ENCODE peak calls at places on chromosome 2, in four cellular contexts. C, Z, R and X are unnamed samples.

GRCh38 chr2:68767031-68767961 is 32.7 kb downstream of the ARHGAP25 start:
- DNase-seq in C (no peak), Z (no peak), R (no peak), X (no peak)

GRCh38 chr2:101175991-101176390 is 24.8 kb upstream of the TBC1D8 start:
- DNase-seq in C (peak; percentile 69), Z (no peak), R (no peak), X (peak; percentile 98)

GRCh38 chr2:230230087-230230486 is 4.6 kb downstream of the SP140 start:
- DNase-seq in C (peak; percentile 78), Z (no peak), R (peak; percentile 25), X (peak; percentile 88)

GRCh38 chr2:130987519-130988425 is 105.5 kb downstream of the FAM168B start:
- DNase-seq in C (no peak), Z (no peak), R (no peak), X (no peak)

GRCh38 chr2:232061265-232061664 is 99.8 kb downstream of the DIS3L2 start:
- DNase-seq in C (no peak), Z (no peak), R (no peak), X (no peak)

GRCh38 chr2:66110071-66110470 is 324.9 kb upstream of the MEIS1 start:
- DNase-seq in C (no peak), Z (no peak), R (no peak), X (no peak)

GRCh38 chr2:233247744-233248143 is 3.7 kb upstream of the ATG16L1 start:
- DNase-seq in C (peak; percentile 76), Z (no peak), R (no peak), X (peak; percentile 47)

GRCh38 chr2:199596549-199596948 is 138.8 kb upstream of the SATB2 start:
- DNase-seq in C (peak; percentile 28), Z (no peak), R (no peak), X (peak; percentile 3)

GRCh38 chr2:181130686-181131085 is 150.3 kb downstream of the UBE2E3 start:
- DNase-seq in C (peak; percentile 29), Z (no peak), R (no peak), X (no peak)

GRCh38 chr2:118830121-118830520 is 17.3 kb downstream of the EN1 start:
- DNase-seq in C (no peak), Z (no peak), R (no peak), X (no peak)

GRCh38 chr2:153133716-153134115 is 344.8 kb downstream of the RPRM start:
- DNase-seq in C (no peak), Z (no peak), R (no peak), X (no peak)

DNA sequence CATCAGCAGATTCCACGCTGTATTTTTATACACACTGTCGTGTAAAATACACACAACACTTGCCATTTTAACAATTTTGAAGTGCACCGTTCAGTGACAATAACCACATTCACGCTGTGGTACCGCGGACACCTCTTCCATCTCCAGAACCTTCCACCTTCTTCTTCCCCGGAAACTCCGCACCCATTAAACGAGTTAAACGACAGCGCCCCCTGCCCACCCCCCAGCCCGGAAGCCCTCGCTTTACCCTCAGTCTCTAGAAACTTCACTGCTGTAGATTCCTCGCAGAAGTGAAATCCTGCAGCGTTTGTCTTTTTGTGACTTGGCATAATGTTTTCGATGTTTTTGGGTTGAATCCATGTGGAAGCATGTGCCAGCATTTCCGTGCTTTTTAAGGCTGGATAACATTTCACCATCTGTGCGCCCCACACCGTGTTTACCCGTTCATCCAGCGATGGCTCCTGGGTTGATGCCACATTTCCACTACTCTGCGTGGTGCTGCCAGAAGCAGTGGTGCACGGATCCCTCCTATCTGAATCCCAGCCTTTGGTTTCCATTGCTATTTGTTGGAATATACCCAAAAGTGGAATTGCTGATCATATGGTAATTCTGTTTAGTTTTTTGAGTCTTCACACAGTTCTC is 32.1 kb upstream of the TMEM18 start:
- DNase-seq in C (no peak), Z (no peak), R (no peak), X (no peak)
- TF ChIP-seq CTCF in C (no peak), Z (no peak), R (no peak), X (no peak)

GRCh38 chr2:218261424-218262273 is 834 bp downstream of the GPBAR1 start:
- DNase-seq in C (no peak), Z (no peak), R (no peak), X (no peak)

GRCh38 chr2:218262631-218263586 is 2.1 kb downstream of the GPBAR1 start:
- DNase-seq in C (no peak), Z (no peak), R (no peak), X (no peak)

GRCh38 chr2:218259099-218259921 is 1.5 kb upstream of the GPBAR1 start:
- DNase-seq in C (peak; percentile 84), Z (no peak), R (peak; percentile 73), X (no peak)

GRCh38 chr2:218260166-218260565 is 649 bp upstream of the GPBAR1 start:
- DNase-seq in C (no peak), Z (no peak), R (no peak), X (no peak)

GRCh38 chr2:218260742-218261423 is at the start of gene GPBAR1:
- DNase-seq in C (no peak), Z (no peak), R (peak; percentile 57), X (no peak)
- TF ChIP-seq CTCF in C (no peak), Z (no peak), R (no peak), X (no peak)

GRCh38 chr2:70477473-70477872 is 76.2 kb downstream of the TGFA start:
- DNase-seq in C (no peak), Z (no peak), R (no peak), X (no peak)
- TF ChIP-seq CTCF in C (no peak), Z (no peak), R (no peak), X (no peak)

DNA sequence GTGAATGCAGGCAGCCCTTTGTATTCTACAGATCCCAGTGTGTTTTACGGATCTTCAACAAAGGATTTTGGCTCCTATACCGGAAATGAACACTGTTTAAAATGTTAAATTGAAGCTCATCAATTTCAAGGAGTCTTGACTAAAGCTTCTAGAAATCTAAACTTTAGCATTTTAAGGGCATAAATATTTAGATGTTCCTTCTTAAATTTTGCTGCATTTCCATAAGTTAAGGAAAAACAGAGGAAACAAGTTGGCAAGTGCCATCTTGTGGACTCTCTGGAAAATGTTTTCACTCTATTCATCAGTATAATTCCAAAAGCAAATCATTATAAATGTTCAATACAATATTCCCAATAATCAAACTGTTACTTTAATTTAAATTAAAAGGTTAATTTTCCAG is 19.6 kb downstream of the CHN1 start:
- DNase-seq in C (peak; percentile 60), Z (no peak), R (no peak), X (no peak)
- TF ChIP-seq CTCF in C (peak; percentile 51), Z (peak; percentile 57), R (peak; percentile 54), X (peak; percentile 69)

GRCh38 chr2:27214936-27215335 is 2.2 kb upstream of the CAD start:
- DNase-seq in C (no peak), Z (no peak), R (no peak), X (no peak)

GRCh38 chr2:27218614-27219013 is 1.4 kb downstream of the CAD start:
- DNase-seq in C (no peak), Z (no peak), R (no peak), X (no peak)

GRCh38 chr2:27220091-27220490 is 2.9 kb downstream of the CAD start:
- DNase-seq in C (no peak), Z (no peak), R (no peak), X (no peak)

GRCh38 chr2:27216416-27217137 is 592 bp upstream of the CAD start:
- DNase-seq in C (no peak), Z (no peak), R (no peak), X (no peak)

GRCh38 chr2:27217173-27218121 is at the start of gene CAD:
- DNase-seq in C (peak; percentile 84), Z (no peak), R (peak; percentile 92), X (no peak)
- TF ChIP-seq CTCF in C (peak; percentile 12), Z (no peak), R (peak; percentile 57), X (peak; percentile 28)

GRCh38 chr2:33529771-33530481 is 53.5 kb downstream of the RASGRP3 start:
- DNase-seq in C (peak; percentile 91), Z (peak; percentile 92), R (no peak), X (peak; percentile 9)
- TF ChIP-seq CTCF in C (peak; percentile 8), Z (peak; percentile 30), R (no peak), X (no peak)

GRCh38 chr2:223558970-223559369 is 43.2 kb downstream of the SCG2 start:
- DNase-seq in C (no peak), Z (no peak), R (no peak), X (no peak)

GRCh38 chr2:223566398-223566797 is 35.8 kb downstream of the SCG2 start:
- DNase-seq in C (no peak), Z (no peak), R (no peak), X (no peak)

GRCh38 chr2:223562078-223562477 is 40.1 kb downstream of the SCG2 start:
- DNase-seq in C (no peak), Z (no peak), R (no peak), X (no peak)

GRCh38 chr2:223560704-223561435 is 41.3 kb downstream of the SCG2 start:
- DNase-seq in C (peak; percentile 18), Z (no peak), R (no peak), X (peak; percentile 88)

GRCh38 chr2:223563462-223563861 is 38.7 kb downstream of the SCG2 start:
- DNase-seq in C (peak; percentile 86), Z (peak; percentile 46), R (no peak), X (peak; percentile 81)
- TF ChIP-seq CTCF in C (no peak), Z (no peak), R (no peak), X (peak; percentile 31)

GRCh38 chr2:191365089-191365488 is 119.9 kb downstream of the MYO1B start:
- DNase-seq in C (no peak), Z (no peak), R (no peak), X (no peak)

GRCh38 chr2:191366199-191366598 is 121.0 kb downstream of the MYO1B start:
- DNase-seq in C (peak; percentile 74), Z (peak; percentile 94), R (no peak), X (no peak)

GRCh38 chr2:191363267-191363666 is 118.1 kb downstream of the MYO1B start:
- DNase-seq in C (no peak), Z (no peak), R (no peak), X (no peak)

GRCh38 chr2:191374366-191374765 is 129.2 kb downstream of the MYO1B start:
- DNase-seq in C (no peak), Z (no peak), R (no peak), X (no peak)

DNA sequence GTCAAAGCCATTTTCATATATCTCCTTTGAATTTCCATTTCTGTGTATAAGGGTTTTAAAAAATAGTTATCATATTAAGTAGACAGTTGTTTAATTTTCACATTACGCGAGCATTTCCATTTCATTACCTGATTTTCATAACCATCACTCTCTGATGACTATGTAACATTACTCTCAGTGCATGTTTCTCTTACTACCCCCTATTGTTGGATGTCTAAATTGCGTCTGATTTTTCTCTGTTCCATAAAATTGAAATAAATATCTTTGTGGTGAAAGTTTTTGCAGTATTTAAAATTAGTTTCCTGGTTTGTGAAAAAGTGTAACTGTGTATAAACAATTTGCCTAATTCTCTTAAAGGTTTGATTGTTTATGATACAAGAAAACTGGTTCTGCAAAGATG is 123.8 kb downstream of the MYO1B start:
- DNase-seq in C (peak; percentile 41), Z (no peak), R (no peak), X (no peak)
- TF ChIP-seq CTCF in C (peak; percentile 46), Z (peak; percentile 37), R (peak; percentile 19), X (peak; percentile 46)

GRCh38 chr2:167689444-167689843 is 558.0 kb downstream of the STK39 start:
- DNase-seq in C (peak; percentile 5), Z (no peak), R (no peak), X (no peak)
- TF ChIP-seq CTCF in C (peak; percentile 7), Z (no peak), R (no peak), X (peak; percentile 26)